ENCODE peak calls at places on chromosome 6, in six cellular contexts. A, V, B, P, F and O are unnamed samples.

GRCh38 chr6:80210618-80211017 is 104.1 kb downstream of the BCKDHB start:
- DNase-seq in B (no peak), A (no peak), P (no peak), F (no peak), V (no peak), O (no peak)

GRCh38 chr6:15410752-15411151 is 164.9 kb downstream of the JARID2 start:
- DNase-seq in A (no peak), P (no peak), B (no peak), F (no peak), V (no peak), O (no peak)

GRCh38 chr6:24766685-24767462 is 7.9 kb upstream of the GMNN start:
- DNase-seq in P (no peak), B (no peak), A (no peak), F (peak), V (no peak), O (no peak)

GRCh38 chr6:87151786-87152527 is 3.4 kb upstream of the ZNF292 start:
- DNase-seq in B (peak), V (peak), P (peak), A (peak), F (peak), O (peak)

GRCh38 chr6:47098570-47098993 is 56.5 kb upstream of the ADGRF1 start:
- DNase-seq in V (no peak), P (no peak), F (peak), B (no peak), A (no peak), O (no peak)

GRCh38 chr6:150527100-150527499 is 72.6 kb upstream of the PLEKHG1 start:
- DNase-seq in A (no peak), V (no peak), B (no peak), F (peak), P (no peak), O (no peak)

GRCh38 chr6:138428943-138429616 is 25.1 kb downstream of the HEBP2 start:
- DNase-seq in P (no peak), V (no peak), B (no peak), A (no peak), F (peak), O (no peak)

GRCh38 chr6:41153992-41154625 is at the start of gene TREML1:
- DNase-seq in B (no peak), P (no peak), V (no peak), F (no peak), A (no peak), O (no peak)

GRCh38 chr6:168381726-168382458 is 59.1 kb upstream of the SMOC2 start:
- DNase-seq in P (peak), V (peak), F (no peak), A (no peak), B (no peak), O (no peak)

GRCh38 chr6:29653452-29654038 is 3.3 kb upstream of the MOG start:
- DNase-seq in A (no peak), F (peak), B (no peak), P (no peak), V (no peak), O (no peak)

GRCh38 chr6:156691018-156691417 is 86.2 kb upstream of the ARID1B start:
- DNase-seq in F (no peak), B (no peak), A (no peak), V (no peak), P (no peak), O (no peak)

GRCh38 chr6:143405381-143406154 is 44.9 kb downstream of the ADAT2 start:
- DNase-seq in B (no peak), P (no peak), F (peak), A (no peak), V (no peak), O (no peak)

GRCh38 chr6:168596316-168596715 is 155.3 kb downstream of the SMOC2 start:
- DNase-seq in F (no peak), A (no peak), B (no peak), V (no peak), P (no peak), O (no peak)

GRCh38 chr6:91476000-91476399 is 889.1 kb upstream of the MAP3K7 start:
- DNase-seq in B (no peak), V (no peak), F (no peak), A (no peak), P (no peak), O (no peak)

GRCh38 chr6:66578362-66578761 is 871.3 kb upstream of the EYS start:
- DNase-seq in V (no peak), A (no peak), B (no peak), P (no peak), F (no peak), O (no peak)
- TF ChIP-seq CTCF in V (no peak), A (no peak), B (no peak), P (no peak), F (no peak), O (no peak)

GRCh38 chr6:44775121-44775520 is 387.6 kb downstream of the CDC5L start:
- DNase-seq in B (no peak), F (no peak), A (no peak), P (no peak), V (no peak), O (no peak)

GRCh38 chr6:44776344-44776743 is 388.8 kb downstream of the CDC5L start:
- DNase-seq in P (no peak), V (no peak), F (no peak), A (no peak), B (no peak), O (no peak)

GRCh38 chr6:44779130-44779826 is 391.8 kb downstream of the CDC5L start:
- DNase-seq in A (no peak), P (no peak), V (no peak), F (no peak), B (no peak), O (no peak)

GRCh38 chr6:44780161-44780560 is 392.7 kb downstream of the CDC5L start:
- DNase-seq in V (no peak), A (no peak), F (no peak), B (no peak), P (no peak), O (no peak)

GRCh38 chr6:44778513-44778912 is 391.0 kb downstream of the CDC5L start:
- DNase-seq in F (no peak), B (no peak), P (no peak), A (no peak), V (no peak), O (no peak)
- TF ChIP-seq CTCF in F (no peak), B (no peak), P (no peak), A (no peak), V (no peak), O (no peak)

GRCh38 chr6:76861403-76861802 is 601.9 kb downstream of the HTR1B start:
- DNase-seq in B (no peak), F (no peak), A (no peak), V (no peak), P (no peak), O (no peak)
- TF ChIP-seq CTCF in B (peak), F (no peak), A (peak), V (peak), P (no peak), O (no peak)

GRCh38 chr6:55937227-55937626 is 61.8 kb upstream of the BMP5 start:
- DNase-seq in P (no peak), A (no peak), F (no peak), V (no peak), B (no peak), O (no peak)

GRCh38 chr6:55943329-55943728 is 67.9 kb upstream of the BMP5 start:
- DNase-seq in B (no peak), A (no peak), P (no peak), F (peak), V (no peak), O (no peak)

DNA sequence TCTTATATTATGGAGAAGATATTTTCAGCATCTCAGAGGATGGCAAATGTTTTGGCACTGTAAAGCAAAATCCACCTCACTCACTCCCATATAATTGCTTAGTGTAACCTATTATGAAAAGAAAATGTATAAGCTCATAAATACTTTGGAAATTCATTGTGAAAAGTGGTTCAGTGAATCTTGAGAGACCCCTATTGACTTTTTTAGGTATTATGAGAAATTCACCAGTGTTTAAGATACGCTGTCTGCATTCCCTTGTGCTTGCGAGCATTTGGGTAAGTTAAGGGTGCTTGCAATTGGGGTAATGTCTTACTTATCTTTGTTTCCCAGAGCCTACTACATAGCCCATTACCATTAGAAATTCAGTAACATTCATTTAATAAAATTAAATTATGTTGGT is 66.3 kb upstream of the BMP5 start:
- DNase-seq in B (no peak), V (no peak), A (no peak), P (no peak), F (no peak), O (no peak)
- TF ChIP-seq CTCF in B (no peak), V (no peak), A (no peak), P (no peak), F (peak), O (no peak)

GRCh38 chr6:5395719-5396118 is 134.4 kb downstream of the FARS2 start:
- DNase-seq in A (no peak), B (no peak), V (no peak), F (no peak), P (no peak), O (no peak)

GRCh38 chr6:5398530-5398929 is 137.2 kb downstream of the FARS2 start:
- DNase-seq in A (no peak), P (no peak), V (no peak), F (no peak), B (no peak), O (no peak)

GRCh38 chr6:5389086-5389745 is 127.9 kb downstream of the FARS2 start:
- DNase-seq in P (no peak), F (no peak), B (no peak), V (no peak), A (no peak), O (no peak)

GRCh38 chr6:5390177-5390576 is 128.9 kb downstream of the FARS2 start:
- DNase-seq in P (no peak), A (no peak), V (no peak), B (no peak), F (no peak), O (no peak)

DNA sequence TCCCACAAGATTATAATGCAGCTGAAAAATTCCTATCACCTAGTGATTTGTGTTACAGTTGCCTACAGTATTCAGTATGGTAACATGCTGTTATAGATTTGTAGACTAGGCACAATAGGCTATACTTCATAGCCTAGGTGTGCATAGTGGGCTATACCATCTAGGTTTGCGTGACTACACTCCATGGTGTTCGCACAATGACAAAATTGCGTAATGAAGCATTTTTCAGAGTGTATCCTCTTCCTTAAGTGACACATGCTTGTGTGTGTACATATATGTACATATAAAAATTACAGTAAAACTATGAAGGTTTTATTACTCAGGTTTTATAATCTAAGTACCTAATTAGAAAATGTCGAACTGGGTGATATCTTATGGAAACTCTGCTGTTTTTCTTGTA is 133.0 kb downstream of the FARS2 start:
- DNase-seq in F (no peak), B (no peak), A (no peak), V (no peak), P (no peak), O (no peak)
- TF ChIP-seq CTCF in F (no peak), B (no peak), A (no peak), V (no peak), P (no peak), O (no peak)

DNA sequence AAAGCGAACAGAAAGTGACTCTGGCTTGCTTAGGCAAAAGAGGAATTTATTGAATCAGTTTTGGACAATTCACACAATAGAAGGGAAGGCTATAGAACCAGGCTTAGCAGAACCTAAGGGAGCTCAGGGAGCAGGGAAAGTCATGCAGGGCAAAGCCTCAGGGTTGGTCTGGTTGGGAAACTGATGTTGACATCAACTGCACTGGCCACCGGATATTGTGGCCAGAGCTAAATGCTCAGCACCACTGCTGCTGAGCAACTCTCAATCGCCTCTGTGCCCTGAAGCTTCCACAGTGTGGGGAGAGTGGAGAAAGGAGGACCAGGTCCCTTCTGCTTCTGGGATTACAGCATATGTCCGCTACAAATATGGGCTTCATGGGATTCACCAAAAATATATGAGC is 93.3 kb upstream of the GCM1 start:
- DNase-seq in V (no peak), A (no peak), B (no peak), F (no peak), P (peak), O (no peak)
- TF ChIP-seq CTCF in V (no peak), A (no peak), B (no peak), F (no peak), P (no peak), O (no peak)

DNA sequence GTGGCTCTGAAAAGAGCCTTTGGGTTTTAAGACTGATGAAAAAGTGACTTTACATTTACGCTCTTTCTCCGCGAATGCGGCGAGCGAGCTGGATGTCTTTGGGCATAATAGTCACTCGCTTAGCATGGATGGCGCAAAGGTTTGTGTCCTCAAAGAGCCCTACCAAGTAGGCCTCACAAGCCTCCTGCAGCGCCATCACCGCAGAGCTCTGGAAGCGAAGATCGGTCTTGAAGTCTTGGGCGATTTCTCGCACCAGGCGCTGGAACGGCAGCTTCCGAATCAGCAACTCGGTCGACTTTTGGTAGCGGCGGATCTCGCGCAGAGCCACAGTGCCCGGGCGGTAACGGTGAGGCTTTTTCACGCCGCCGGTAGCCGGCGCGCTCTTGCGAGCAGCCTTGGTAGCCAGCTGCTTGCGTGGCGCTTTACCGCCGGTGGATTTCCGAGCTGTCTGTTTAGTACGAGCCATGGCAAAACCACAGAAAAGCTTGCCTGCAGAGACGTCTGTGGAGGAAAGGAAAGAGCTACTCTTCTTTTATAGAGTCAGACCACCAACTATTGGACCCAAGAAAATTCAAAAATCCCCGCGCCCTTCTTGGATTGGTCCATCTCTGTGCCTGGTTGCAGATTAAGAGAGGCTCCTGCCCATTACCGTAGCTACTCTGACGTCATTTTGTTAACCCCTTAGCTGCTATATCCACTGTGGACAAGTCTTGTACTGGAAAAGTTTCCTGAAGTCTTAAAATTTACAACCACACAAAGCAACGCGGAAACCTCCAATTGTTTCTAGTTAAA is 55.4 kb upstream of the HFE start:
- DNase-seq in F (peak), B (peak), V (peak), A (peak), P (peak), O (peak)
- TF ChIP-seq CTCF in F (peak), B (no peak), V (peak), A (no peak), P (no peak), O (no peak)

DNA sequence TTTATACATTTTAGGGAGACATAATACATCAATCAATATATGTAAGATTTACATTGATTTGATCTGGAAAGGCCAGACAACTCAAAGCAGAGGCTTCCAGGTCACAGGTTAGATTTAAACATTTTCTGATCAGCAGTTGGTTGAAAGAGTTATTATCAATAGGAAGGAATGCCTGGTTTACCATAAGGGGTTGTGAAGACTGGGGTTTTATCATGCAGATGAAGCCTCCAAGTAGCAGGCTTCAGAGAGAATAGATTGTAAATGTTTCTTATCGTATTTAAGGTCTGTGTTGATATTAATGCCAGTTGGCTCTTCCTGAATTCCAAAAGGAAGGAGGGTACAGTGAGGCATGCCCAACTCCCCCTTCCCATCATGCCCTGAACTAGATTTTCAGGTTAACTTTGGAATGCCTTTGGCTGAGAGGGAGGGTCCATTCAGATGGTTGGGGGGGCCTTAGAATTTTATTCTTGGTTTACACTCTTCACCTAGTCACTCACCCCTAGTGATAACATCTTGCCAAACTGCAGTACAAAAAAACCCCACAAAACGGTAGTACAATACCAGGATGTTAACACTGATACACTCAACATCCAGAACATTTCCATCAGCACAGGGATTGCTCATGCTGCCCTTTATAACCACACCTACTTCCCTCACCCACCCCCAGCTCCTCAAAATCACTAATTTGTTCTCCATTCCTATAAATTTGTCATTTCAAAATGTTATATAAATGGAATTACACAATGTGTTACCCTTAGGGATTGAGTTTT is 259.6 kb upstream of the PLN start:
- DNase-seq in B (no peak), V (no peak), F (no peak), A (no peak), P (no peak), O (no peak)
- TF ChIP-seq CTCF in B (no peak), V (no peak), F (peak), A (no peak), P (no peak), O (no peak)

DNA sequence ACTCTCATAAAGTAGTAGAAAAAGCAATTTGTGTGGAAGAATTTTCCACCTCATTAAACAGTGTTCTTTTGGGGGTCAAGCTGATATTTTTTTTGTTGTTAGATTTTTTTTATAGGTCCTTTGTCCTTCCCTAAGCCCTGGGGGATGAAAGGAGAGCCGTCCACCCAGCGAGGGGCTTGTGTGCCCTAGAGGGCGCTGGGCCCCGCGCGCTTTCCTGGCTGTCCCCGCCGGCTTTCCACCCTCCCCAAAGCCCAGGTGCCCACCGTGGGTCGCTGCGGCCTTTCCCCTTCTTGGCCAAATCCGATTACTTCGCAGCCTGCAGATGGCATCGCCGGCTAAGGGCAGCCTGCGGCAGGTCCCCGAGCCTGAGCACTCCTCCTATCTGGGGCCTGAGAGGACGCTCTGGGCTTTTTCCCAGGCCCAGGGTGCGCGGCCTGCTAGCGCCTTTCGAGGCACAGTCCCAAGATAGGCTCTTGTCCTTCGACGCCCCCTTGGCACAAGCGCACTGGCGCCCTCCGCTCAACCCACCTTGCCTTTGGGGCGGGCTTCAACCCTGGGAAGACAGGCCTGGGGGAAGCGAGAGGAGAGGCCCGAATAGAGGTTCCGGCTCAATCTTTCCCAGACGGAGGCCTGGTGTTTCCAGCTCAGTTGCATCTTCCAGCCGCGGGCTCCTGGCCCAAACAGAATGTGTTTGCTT is 33.6 kb downstream of the TFAP2A start:
- DNase-seq in P (no peak), V (no peak), F (no peak), B (no peak), A (no peak), O (no peak)
- TF ChIP-seq CTCF in P (no peak), V (no peak), F (peak), B (no peak), A (no peak), O (no peak)

DNA sequence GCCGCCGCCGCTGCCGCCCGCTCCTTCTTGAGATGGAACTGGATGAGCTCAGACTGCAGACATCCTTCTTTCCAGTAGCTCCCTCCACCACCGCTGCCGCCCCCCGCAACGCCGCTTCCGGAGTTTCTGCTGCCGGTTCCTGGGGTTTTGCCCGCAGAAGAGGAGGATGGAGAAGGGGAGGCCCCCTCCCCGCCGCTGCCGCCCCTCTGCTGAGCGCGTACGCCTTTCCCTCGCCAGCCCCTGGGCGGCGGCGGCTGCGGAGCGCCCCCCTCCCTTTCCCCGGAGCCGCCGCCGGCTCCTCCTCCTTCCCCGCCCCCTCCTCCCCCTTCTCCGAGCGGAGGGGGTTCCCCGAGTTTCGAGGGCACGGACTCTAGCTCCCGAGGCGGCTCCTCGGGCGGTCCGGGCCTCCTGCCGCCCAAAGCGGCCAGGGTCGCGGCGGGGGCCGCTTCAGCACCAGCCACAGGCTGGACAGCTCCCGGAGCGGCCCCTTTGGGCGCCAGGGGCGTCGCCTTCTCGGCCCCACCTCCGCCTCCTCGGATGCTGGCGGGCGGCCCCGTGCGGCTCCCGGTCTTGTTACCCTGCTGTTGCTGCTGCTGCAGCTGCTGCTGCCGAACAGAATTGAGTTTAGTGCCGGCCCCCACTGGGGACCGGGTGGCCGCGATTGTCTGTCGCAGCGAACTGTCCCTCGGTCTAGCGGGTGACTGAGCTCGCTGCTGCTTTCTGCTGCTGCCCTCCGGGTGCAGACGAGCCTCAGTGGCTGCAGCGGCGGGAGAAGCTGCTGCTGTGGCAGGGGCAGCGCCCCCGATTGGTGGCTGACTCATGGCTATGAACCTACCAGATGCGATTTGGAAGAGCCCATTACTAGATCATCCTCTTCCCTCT is 3.1 kb downstream of the MTCL3 start:
- DNase-seq in B (peak), V (peak), F (peak), P (peak), A (peak), O (peak)
- TF ChIP-seq CTCF in B (no peak), V (no peak), F (no peak), P (no peak), A (peak), O (no peak)